ENCODE peak calls at places on chromosomes 1 and 21, in six cellular contexts. One of them, this sample, is unnamed.

GRCh38 chr1:30512253-30512921 is 211.0 kb downstream of the MATN1 start:
- DNase-seq in HCT116: no peak
- DNase-seq in esophagus squamous epithelium: no peak
- DNase-seq in heart left ventricle: no peak
- DNase-seq in pancreas: no peak
- DNase-seq in GM23248: peak; percentile 53
- DNase-seq in this sample: no peak

GRCh38 chr1:245180496-245180895 is 25.7 kb downstream of the KIF26B start:
- DNase-seq in HCT116: no peak
- DNase-seq in esophagus squamous epithelium: no peak
- DNase-seq in heart left ventricle: no peak
- DNase-seq in pancreas: no peak
- DNase-seq in GM23248: no peak
- DNase-seq in this sample: no peak

GRCh38 chr1:58768971-58769808 is 14.7 kb downstream of the JUN start:
- DNase-seq in HCT116: no peak
- DNase-seq in esophagus squamous epithelium: no peak
- DNase-seq in heart left ventricle: peak; percentile 74
- DNase-seq in pancreas: peak; percentile 94
- DNase-seq in GM23248: peak; percentile 79
- DNase-seq in this sample: peak; percentile 45

GRCh38 chr21:46099476-46099875 is 1.6 kb downstream of the COL6A2 start:
- DNase-seq in HCT116: no peak
- DNase-seq in esophagus squamous epithelium: no peak
- DNase-seq in heart left ventricle: peak; percentile 38
- DNase-seq in pancreas: peak; percentile 53
- DNase-seq in GM23248: peak; percentile 74
- DNase-seq in this sample: no peak

GRCh38 chr1:182877842-182878241 is 38.7 kb downstream of the DHX9 start:
- DNase-seq in HCT116: no peak
- DNase-seq in esophagus squamous epithelium: no peak
- DNase-seq in heart left ventricle: no peak
- DNase-seq in pancreas: no peak
- DNase-seq in GM23248: no peak
- DNase-seq in this sample: no peak

GRCh38 chr1:110555807-110556470 is 37.0 kb upstream of the KCNA10 start:
- DNase-seq in HCT116: no peak
- DNase-seq in esophagus squamous epithelium: no peak
- DNase-seq in heart left ventricle: peak; percentile 70
- DNase-seq in pancreas: no peak
- DNase-seq in GM23248: no peak
- DNase-seq in this sample: no peak

GRCh38 chr1:37633950-37634553 is 640 bp downstream of the RSPO1 start:
- DNase-seq in HCT116: no peak
- DNase-seq in esophagus squamous epithelium: no peak
- DNase-seq in heart left ventricle: no peak
- DNase-seq in pancreas: no peak
- DNase-seq in GM23248: no peak
- DNase-seq in this sample: no peak

GRCh38 chr21:36320421-36321324 is 676 bp downstream of the MORC3 start:
- DNase-seq in HCT116: peak; percentile 28
- DNase-seq in esophagus squamous epithelium: peak; percentile 48
- DNase-seq in heart left ventricle: peak; percentile 73
- DNase-seq in pancreas: peak; percentile 86
- DNase-seq in GM23248: peak; percentile 88
- DNase-seq in this sample: peak; percentile 49

GRCh38 chr1:162070094-162070748 is 730 bp downstream of the NOS1AP start:
- DNase-seq in HCT116: no peak
- DNase-seq in esophagus squamous epithelium: no peak
- DNase-seq in heart left ventricle: no peak
- DNase-seq in pancreas: peak; percentile 61
- DNase-seq in GM23248: peak; percentile 10
- DNase-seq in this sample: no peak

GRCh38 chr1:52204696-52205095 is 62.8 kb downstream of the ZFYVE9 start:
- DNase-seq in HCT116: no peak
- DNase-seq in esophagus squamous epithelium: no peak
- DNase-seq in heart left ventricle: no peak
- DNase-seq in pancreas: no peak
- DNase-seq in GM23248: no peak
- DNase-seq in this sample: no peak

GRCh38 chr1:184387871-184388670 is 1.2 kb downstream of the C1orf21 start:
- DNase-seq in HCT116: no peak
- DNase-seq in esophagus squamous epithelium: no peak
- DNase-seq in heart left ventricle: peak; percentile 54
- DNase-seq in pancreas: peak; percentile 76
- DNase-seq in GM23248: peak; percentile 91
- DNase-seq in this sample: no peak

GRCh38 chr1:86516366-86516765 is 30.5 kb upstream of the CLCA4 start:
- DNase-seq in HCT116: no peak
- DNase-seq in esophagus squamous epithelium: no peak
- DNase-seq in heart left ventricle: no peak
- DNase-seq in pancreas: no peak
- DNase-seq in GM23248: peak; percentile 16
- DNase-seq in this sample: no peak

GRCh38 chr1:32764826-32765545 is 52.2 kb downstream of the YARS1 start:
- DNase-seq in HCT116: no peak
- DNase-seq in esophagus squamous epithelium: no peak
- DNase-seq in heart left ventricle: no peak
- DNase-seq in pancreas: no peak
- DNase-seq in GM23248: no peak
- DNase-seq in this sample: no peak

GRCh38 chr1:17097787-17098186 is 21.5 kb downstream of the PADI2 start:
- DNase-seq in HCT116: no peak
- DNase-seq in esophagus squamous epithelium: no peak
- DNase-seq in heart left ventricle: no peak
- DNase-seq in pancreas: no peak
- DNase-seq in GM23248: no peak
- DNase-seq in this sample: no peak

GRCh38 chr1:95061445-95062006 is 11.2 kb downstream of the ALG14 start:
- DNase-seq in HCT116: no peak
- DNase-seq in esophagus squamous epithelium: no peak
- DNase-seq in heart left ventricle: no peak
- DNase-seq in pancreas: peak; percentile 62
- DNase-seq in GM23248: no peak
- DNase-seq in this sample: no peak

GRCh38 chr1:80593197-80593596 is 1207.5 kb upstream of the ADGRL2 start:
- DNase-seq in HCT116: no peak
- DNase-seq in esophagus squamous epithelium: no peak
- DNase-seq in heart left ventricle: no peak
- DNase-seq in pancreas: no peak
- DNase-seq in GM23248: no peak
- DNase-seq in this sample: no peak

GRCh38 chr1:38114633-38115032 is 68.0 kb upstream of the POU3F1 start:
- DNase-seq in HCT116: no peak
- DNase-seq in esophagus squamous epithelium: no peak
- DNase-seq in heart left ventricle: no peak
- DNase-seq in pancreas: no peak
- DNase-seq in GM23248: no peak
- DNase-seq in this sample: no peak

GRCh38 chr1:942411-942821 is 16.6 kb downstream of the NOC2L start:
- DNase-seq in HCT116: no peak
- DNase-seq in esophagus squamous epithelium: no peak
- DNase-seq in heart left ventricle: no peak
- DNase-seq in pancreas: no peak
- DNase-seq in GM23248: peak; percentile 67
- DNase-seq in this sample: peak; percentile 48

GRCh38 chr1:6495041-6495441 is 3.6 kb upstream of the PLEKHG5 start:
- DNase-seq in HCT116: no peak
- DNase-seq in esophagus squamous epithelium: no peak
- DNase-seq in heart left ventricle: no peak
- DNase-seq in pancreas: no peak
- DNase-seq in GM23248: no peak
- DNase-seq in this sample: no peak

GRCh38 chr1:23366146-23366545 is 3.5 kb downstream of the ZNF436 start:
- DNase-seq in HCT116: no peak
- DNase-seq in esophagus squamous epithelium: no peak
- DNase-seq in heart left ventricle: no peak
- DNase-seq in pancreas: no peak
- DNase-seq in GM23248: no peak
- DNase-seq in this sample: no peak
- H3K9me3 ChIP-seq in HCT116: peaks cover 35% of the 10 kb centered on the region
- H3K9me3 ChIP-seq in esophagus squamous epithelium: peaks cover 38% of the 10 kb centered on the region
- H3K9me3 ChIP-seq in heart left ventricle: peaks cover 36% of the 10 kb centered on the region
- H3K9me3 ChIP-seq in pancreas: no peaks in the 10 kb centered on the region
- H3K9me3 ChIP-seq in GM23248: peaks cover 6% of the 10 kb centered on the region
- H3K9me3 ChIP-seq in this sample: peaks cover 57% of the 10 kb centered on the region

GRCh38 chr21:10641107-10641506 is 119.7 kb downstream of the TPTE start:
- DNase-seq in HCT116: no peak
- DNase-seq in esophagus squamous epithelium: no peak
- DNase-seq in heart left ventricle: no peak
- DNase-seq in pancreas: no peak
- DNase-seq in GM23248: no peak
- DNase-seq in this sample: no peak

GRCh38 chr21:10639123-10639522 is 117.7 kb downstream of the TPTE start:
- DNase-seq in HCT116: no peak
- DNase-seq in esophagus squamous epithelium: no peak
- DNase-seq in heart left ventricle: no peak
- DNase-seq in pancreas: no peak
- DNase-seq in GM23248: no peak
- DNase-seq in this sample: no peak

DNA sequence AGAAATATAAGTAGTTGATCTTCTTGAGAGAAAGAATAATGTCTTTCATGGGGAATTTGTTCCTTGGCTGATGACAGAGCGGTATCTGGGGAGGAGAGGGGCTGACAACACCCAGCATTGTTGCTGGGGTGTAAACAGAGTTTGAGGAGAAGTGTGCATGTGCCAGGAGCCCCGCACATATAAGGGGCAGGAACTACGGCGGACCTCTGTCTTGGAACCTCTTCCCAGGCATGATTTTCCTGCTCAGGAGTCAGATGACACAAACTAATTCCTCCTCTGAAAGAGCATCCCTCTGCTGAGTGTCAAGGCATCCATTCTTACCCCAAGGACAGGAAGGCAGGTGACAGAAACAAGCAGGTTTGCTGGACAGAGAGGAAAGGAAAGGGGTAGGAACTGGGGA is 119.1 kb downstream of the TPTE start:
- DNase-seq in HCT116: no peak
- DNase-seq in esophagus squamous epithelium: no peak
- DNase-seq in heart left ventricle: no peak
- DNase-seq in pancreas: no peak
- DNase-seq in GM23248: no peak
- DNase-seq in this sample: no peak
- H3K9me3 ChIP-seq in HCT116: peaks cover 48% of the 10 kb centered on the region
- H3K9me3 ChIP-seq in esophagus squamous epithelium: peaks cover 41% of the 10 kb centered on the region
- H3K9me3 ChIP-seq in heart left ventricle: peaks cover 12% of the 10 kb centered on the region
- H3K9me3 ChIP-seq in pancreas: no peaks in the 10 kb centered on the region
- H3K9me3 ChIP-seq in GM23248: peaks cover 4% of the 10 kb centered on the region
- H3K9me3 ChIP-seq in this sample: no peaks in the 10 kb centered on the region

GRCh38 chr21:34011660-34012059 is 61.7 kb upstream of the MRPS6 start:
- DNase-seq in HCT116: no peak
- DNase-seq in esophagus squamous epithelium: no peak
- DNase-seq in heart left ventricle: no peak
- DNase-seq in pancreas: no peak
- DNase-seq in GM23248: no peak
- DNase-seq in this sample: no peak
- H3K9me3 ChIP-seq in HCT116: no peaks in the 10 kb centered on the region
- H3K9me3 ChIP-seq in esophagus squamous epithelium: no peaks in the 10 kb centered on the region
- H3K9me3 ChIP-seq in heart left ventricle: peaks cover 11% of the 10 kb centered on the region
- H3K9me3 ChIP-seq in pancreas: no peaks in the 10 kb centered on the region
- H3K9me3 ChIP-seq in GM23248: no peaks in the 10 kb centered on the region
- H3K9me3 ChIP-seq in this sample: no peaks in the 10 kb centered on the region

GRCh38 chr1:96157101-96157500 is 564.5 kb upstream of the PTBP2 start:
- DNase-seq in HCT116: no peak
- DNase-seq in esophagus squamous epithelium: no peak
- DNase-seq in heart left ventricle: no peak
- DNase-seq in pancreas: no peak
- DNase-seq in GM23248: no peak
- DNase-seq in this sample: no peak
- H3K9me3 ChIP-seq in HCT116: no peaks in the 10 kb centered on the region
- H3K9me3 ChIP-seq in esophagus squamous epithelium: peaks cover 12% of the 10 kb centered on the region
- H3K9me3 ChIP-seq in heart left ventricle: no peaks in the 10 kb centered on the region
- H3K9me3 ChIP-seq in pancreas: no peaks in the 10 kb centered on the region
- H3K9me3 ChIP-seq in GM23248: peaks cover 8% of the 10 kb centered on the region
- H3K9me3 ChIP-seq in this sample: no peaks in the 10 kb centered on the region

GRCh38 chr1:13228343-13228781 is 2.4 kb upstream of the PRAMEF18 start:
- DNase-seq in HCT116: peak; percentile 22
- DNase-seq in esophagus squamous epithelium: no peak
- DNase-seq in heart left ventricle: no peak
- DNase-seq in pancreas: peak; percentile 69
- DNase-seq in GM23248: peak; percentile 14
- DNase-seq in this sample: peak; percentile 48
- H3K9me3 ChIP-seq in HCT116: no peaks in the 10 kb centered on the region
- H3K9me3 ChIP-seq in esophagus squamous epithelium: no peaks in the 10 kb centered on the region
- H3K9me3 ChIP-seq in heart left ventricle: no peaks in the 10 kb centered on the region
- H3K9me3 ChIP-seq in pancreas: no peaks in the 10 kb centered on the region
- H3K9me3 ChIP-seq in GM23248: no peaks in the 10 kb centered on the region
- H3K9me3 ChIP-seq in this sample: no peaks in the 10 kb centered on the region

GRCh38 chr1:3255680-3256079 is 186.7 kb downstream of the PRDM16 start:
- DNase-seq in HCT116: no peak
- DNase-seq in esophagus squamous epithelium: no peak
- DNase-seq in heart left ventricle: no peak
- DNase-seq in pancreas: no peak
- DNase-seq in GM23248: no peak
- DNase-seq in this sample: no peak
- H3K9me3 ChIP-seq in HCT116: no peaks in the 10 kb centered on the region
- H3K9me3 ChIP-seq in esophagus squamous epithelium: no peaks in the 10 kb centered on the region
- H3K9me3 ChIP-seq in heart left ventricle: no peaks in the 10 kb centered on the region
- H3K9me3 ChIP-seq in pancreas: no peaks in the 10 kb centered on the region
- H3K9me3 ChIP-seq in GM23248: no peaks in the 10 kb centered on the region
- H3K9me3 ChIP-seq in this sample: no peaks in the 10 kb centered on the region

DNA sequence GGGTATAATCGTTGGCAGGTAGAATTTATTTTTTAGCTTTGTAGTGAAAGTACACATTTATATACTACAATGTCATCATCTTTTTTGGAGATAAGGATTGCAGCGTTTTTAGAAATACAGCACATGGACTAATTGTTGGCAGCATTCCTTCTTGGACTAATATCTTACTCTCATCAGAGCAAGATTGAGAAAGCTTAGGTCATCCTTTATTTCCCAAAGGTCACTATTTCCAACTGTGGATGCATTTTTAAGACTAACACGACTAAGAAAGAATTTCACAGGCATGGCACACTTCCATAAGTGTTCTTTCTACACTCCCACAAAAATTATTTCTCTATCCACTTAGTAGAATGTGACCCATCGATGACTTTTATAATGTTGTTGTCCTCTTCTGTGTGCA is 732.3 kb downstream of the NCAM2 start:
- DNase-seq in HCT116: no peak
- DNase-seq in esophagus squamous epithelium: no peak
- DNase-seq in heart left ventricle: no peak
- DNase-seq in pancreas: no peak
- DNase-seq in GM23248: no peak
- DNase-seq in this sample: no peak
- H3K9me3 ChIP-seq in HCT116: peaks cover 15% of the 10 kb centered on the region
- H3K9me3 ChIP-seq in esophagus squamous epithelium: no peaks in the 10 kb centered on the region
- H3K9me3 ChIP-seq in heart left ventricle: no peaks in the 10 kb centered on the region
- H3K9me3 ChIP-seq in pancreas: no peaks in the 10 kb centered on the region
- H3K9me3 ChIP-seq in GM23248: no peaks in the 10 kb centered on the region
- H3K9me3 ChIP-seq in this sample: no peaks in the 10 kb centered on the region